ENCODE peak calls at places on chromosomes 16 and 17, in six cellular contexts. K is IMR-90, T is H9, S is mesenchymal stem cell, Q is H1, W is trophoblast cell. M is an unnamed sample.

GRCh38 chr16:62363451-62363850 is 327.2 kb upstream of the CDH8 start:
- DNase-seq in K (no peak), T (peak), S (peak), Q (peak), W (no peak), M (no peak)

GRCh38 chr17:78597923-78598545 is 20.8 kb upstream of the DNAH17 start:
- DNase-seq in K (peak), T (no peak), S (peak), Q (no peak), W (no peak), M (no peak)

GRCh38 chr17:42180411-42180921 is 476 bp downstream of the KCNH4 start:
- DNase-seq in K (no peak), T (peak), S (no peak), Q (no peak), W (no peak), M (no peak)

GRCh38 chr17:63523256-63523869 is at the start of gene KCNH6:
- DNase-seq in K (no peak), T (no peak), S (no peak), Q (no peak), W (no peak), M (no peak)

GRCh38 chr16:78516006-78516405 is 416.6 kb downstream of the WWOX start:
- DNase-seq in K (no peak), T (no peak), S (no peak), Q (no peak), W (no peak), M (no peak)

GRCh38 chr17:82388223-82388921 is 16.8 kb downstream of the UTS2R start:
- DNase-seq in K (no peak), T (no peak), S (no peak), Q (no peak), W (no peak), M (no peak)

GRCh38 chr16:74521691-74522090 is 85.2 kb downstream of the GLG1 start:
- DNase-seq in K (peak), T (no peak), S (peak), Q (no peak), W (no peak), M (no peak)

GRCh38 chr16:22945361-22945760 is 131.4 kb downstream of the HS3ST2 start:
- DNase-seq in K (no peak), T (no peak), S (no peak), Q (no peak), W (no peak), M (no peak)

GRCh38 chr17:37701424-37702020 is 43.3 kb downstream of the HNF1B start:
- DNase-seq in K (no peak), T (peak), S (no peak), Q (no peak), W (no peak), M (no peak)

GRCh38 chr16:3065069-3065741 is at the start of gene IL32:
- DNase-seq in K (peak), T (no peak), S (peak), Q (no peak), W (no peak), M (no peak)

GRCh38 chr17:64780096-64781012 is 118.2 kb upstream of the SMURF2 start:
- DNase-seq in K (no peak), T (peak), S (peak), Q (no peak), W (peak), M (no peak)

GRCh38 chr17:60087882-60088669 is 9.4 kb upstream of the HEATR6 start:
- DNase-seq in K (no peak), T (peak), S (no peak), Q (no peak), W (no peak), M (no peak)

GRCh38 chr16:87931504-87931903 is 4.8 kb downstream of the CA5A start:
- DNase-seq in K (no peak), T (no peak), S (peak), Q (no peak), W (no peak), M (no peak)

GRCh38 chr17:28723159-28723835 is 2.7 kb downstream of the TLCD1 start:
- DNase-seq in K (no peak), T (no peak), S (no peak), Q (no peak), W (no peak), M (no peak)

GRCh38 chr16:68411086-68411485 is 37.2 kb downstream of the SMPD3 start:
- DNase-seq in K (no peak), T (no peak), S (no peak), Q (no peak), W (no peak), M (no peak)

GRCh38 chr16:69105501-69106361 is at the start of gene HAS3:
- DNase-seq in K (peak), T (peak), S (peak), Q (peak), W (peak), M (peak)

GRCh38 chr17:72775237-72775636 is 317.3 kb downstream of the SLC39A11 start:
- DNase-seq in K (no peak), T (no peak), S (no peak), Q (no peak), W (no peak), M (no peak)

GRCh38 chr17:59851431-59852375 is 41.0 kb downstream of the TUBD1 start:
- DNase-seq in K (peak), T (no peak), S (peak), Q (no peak), W (no peak), M (no peak)

GRCh38 chr17:57612202-57613071 is 132.7 kb downstream of the CCDC182 start:
- DNase-seq in K (no peak), T (peak), S (no peak), Q (no peak), W (peak), M (peak)

GRCh38 chr17:12089809-12090384 is 69.2 kb downstream of the MAP2K4 start:
- DNase-seq in K (peak), T (no peak), S (peak), Q (no peak), W (no peak), M (no peak)

GRCh38 chr17:4914009-4914408 is 11.1 kb upstream of the CHRNE start:
- DNase-seq in K (peak), T (no peak), S (no peak), Q (no peak), W (no peak), M (no peak)

GRCh38 chr17:37717627-37718382 is 27.1 kb downstream of the HNF1B start:
- DNase-seq in K (no peak), T (no peak), S (no peak), Q (no peak), W (no peak), M (no peak)

GRCh38 chr16:62149646-62150045 is 113.4 kb upstream of the CDH8 start:
- DNase-seq in K (no peak), T (no peak), S (no peak), Q (no peak), W (no peak), M (no peak)

GRCh38 chr17:45149669-45150603 is 1.7 kb downstream of the HEXIM1 start:
- DNase-seq in K (peak), T (peak), S (peak), Q (no peak), W (peak), M (no peak)

GRCh38 chr17:19897108-19897854 is 29.5 kb upstream of the ULK2 start:
- DNase-seq in K (no peak), T (no peak), S (peak), Q (no peak), W (no peak), M (no peak)

GRCh38 chr16:21722771-21723460 is 59.1 kb downstream of the OTOA start:
- DNase-seq in K (no peak), T (no peak), S (no peak), Q (no peak), W (no peak), M (no peak)

DNA sequence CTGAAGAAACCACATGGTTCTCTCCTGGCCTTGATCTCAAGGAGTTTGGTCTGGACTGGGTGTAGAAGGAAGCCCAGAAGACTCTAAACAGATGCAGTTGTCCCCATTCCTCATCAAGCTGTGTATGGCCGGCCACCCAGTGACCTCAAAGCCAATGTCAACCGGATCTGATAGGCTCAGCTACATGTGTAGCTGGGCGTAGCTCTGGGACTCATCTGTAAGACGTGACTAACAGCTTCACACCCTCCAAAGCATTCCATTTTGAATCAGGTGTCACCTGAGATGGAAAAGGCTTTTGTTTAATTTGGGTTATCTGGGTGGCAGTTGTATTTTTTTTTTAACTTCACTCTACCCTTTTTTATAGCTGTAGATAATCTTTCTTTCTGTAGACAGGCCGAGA is 130.4 kb downstream of the ABCC12 start:
- DNase-seq in K (no peak), T (no peak), S (no peak), Q (no peak), W (no peak), M (no peak)
- H2BK5ac ChIP-seq in K (no peak), T (no peak), S (no peak), Q (no peak), W (no peak), M (no peak)

GRCh38 chr17:17942846-17943245 is 29.4 kb downstream of the TOM1L2 start:
- DNase-seq in K (peak), T (no peak), S (no peak), Q (no peak), W (no peak), M (no peak)

GRCh38 chr17:17944253-17944652 is 27.9 kb downstream of the TOM1L2 start:
- DNase-seq in K (no peak), T (no peak), S (no peak), Q (no peak), W (no peak), M (no peak)

GRCh38 chr17:17941015-17941414 is 31.2 kb downstream of the TOM1L2 start:
- DNase-seq in K (no peak), T (no peak), S (no peak), Q (no peak), W (no peak), M (no peak)

GRCh38 chr17:17944743-17945142 is 27.5 kb downstream of the TOM1L2 start:
- DNase-seq in K (no peak), T (no peak), S (no peak), Q (no peak), W (no peak), M (no peak)

GRCh38 chr17:17943281-17943984 is 28.8 kb downstream of the TOM1L2 start:
- DNase-seq in K (no peak), T (no peak), S (no peak), Q (no peak), W (no peak), M (no peak)
- H2BK5ac ChIP-seq in K (peak), T (no peak), S (no peak), Q (no peak), W (peak), M (no peak)

DNA sequence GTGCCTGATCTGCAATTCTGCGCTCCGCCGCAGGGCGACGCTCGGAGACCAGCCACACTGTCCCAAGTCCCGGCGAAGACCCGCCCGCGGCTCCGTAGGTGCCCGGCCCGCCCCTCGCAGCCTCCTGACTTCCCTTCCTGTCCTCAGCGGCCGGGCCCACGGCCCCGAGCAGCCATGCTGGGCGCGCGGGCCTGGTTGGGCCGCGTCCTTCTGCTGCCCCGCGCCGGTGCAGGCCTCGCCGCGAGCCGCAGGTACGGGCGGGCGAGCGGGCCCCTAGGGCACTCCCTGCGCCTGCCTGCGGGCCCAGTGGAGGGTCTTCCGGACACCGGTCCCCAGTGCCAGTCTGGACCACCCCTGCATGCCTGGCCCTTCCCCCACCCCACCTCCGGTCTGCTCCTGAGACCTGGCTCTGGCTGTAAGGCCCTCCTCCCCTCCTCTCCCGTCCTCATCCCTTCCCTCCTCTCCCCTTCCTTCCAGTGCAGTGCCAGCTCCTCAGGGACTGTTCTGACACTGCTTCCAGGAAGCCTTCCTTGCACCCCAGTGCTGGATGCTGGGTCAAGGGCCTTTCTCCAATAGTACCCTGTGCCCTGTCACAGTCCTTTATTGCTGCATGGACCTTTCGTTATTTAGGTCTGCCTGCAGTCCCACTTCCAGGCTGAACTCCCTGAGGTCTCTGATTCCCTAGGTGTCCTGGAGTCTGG is at the start of gene SPATA20:
- DNase-seq in K (peak), T (peak), S (peak), Q (peak), W (peak), M (peak)
- H2BK5ac ChIP-seq in K (peak), T (no peak), S (no peak), Q (peak), W (peak), M (peak)

DNA sequence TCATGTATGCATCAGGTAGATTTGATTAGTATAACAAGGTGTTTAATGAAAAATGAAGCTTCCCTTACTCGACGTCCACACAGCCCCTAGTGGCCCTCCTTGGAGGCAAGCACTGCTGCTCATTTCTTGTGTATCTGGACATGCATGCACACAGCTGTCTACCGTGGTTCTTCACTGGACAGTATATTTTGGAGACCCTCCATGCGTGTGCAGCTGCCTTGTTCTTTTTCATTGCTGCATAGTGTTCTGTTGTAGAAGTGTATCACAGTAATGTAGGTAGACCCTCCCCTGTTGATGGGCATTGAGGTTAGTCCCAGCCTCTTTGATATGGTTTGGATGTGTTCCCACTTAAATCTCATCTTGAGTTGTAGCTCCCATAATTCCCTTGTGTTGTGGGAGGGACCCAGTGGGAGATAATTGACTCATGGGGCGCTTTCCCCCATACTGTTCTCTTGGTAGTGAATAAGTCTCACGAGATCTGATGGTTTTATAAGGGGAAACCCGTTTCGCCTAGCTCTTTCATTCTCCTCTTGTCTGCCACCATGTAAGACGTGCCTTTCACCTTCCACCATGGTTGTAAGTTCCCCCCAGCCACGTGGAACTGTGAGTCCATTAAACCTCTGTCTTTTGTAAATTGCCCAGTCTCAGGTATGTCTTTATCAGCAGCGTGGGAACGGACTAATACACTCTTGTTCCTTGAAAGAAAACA is 6.3 kb downstream of the CMIP start:
- DNase-seq in K (no peak), T (no peak), S (no peak), Q (no peak), W (no peak), M (no peak)
- H2BK5ac ChIP-seq in K (no peak), T (no peak), S (no peak), Q (peak), W (no peak), M (no peak)

DNA sequence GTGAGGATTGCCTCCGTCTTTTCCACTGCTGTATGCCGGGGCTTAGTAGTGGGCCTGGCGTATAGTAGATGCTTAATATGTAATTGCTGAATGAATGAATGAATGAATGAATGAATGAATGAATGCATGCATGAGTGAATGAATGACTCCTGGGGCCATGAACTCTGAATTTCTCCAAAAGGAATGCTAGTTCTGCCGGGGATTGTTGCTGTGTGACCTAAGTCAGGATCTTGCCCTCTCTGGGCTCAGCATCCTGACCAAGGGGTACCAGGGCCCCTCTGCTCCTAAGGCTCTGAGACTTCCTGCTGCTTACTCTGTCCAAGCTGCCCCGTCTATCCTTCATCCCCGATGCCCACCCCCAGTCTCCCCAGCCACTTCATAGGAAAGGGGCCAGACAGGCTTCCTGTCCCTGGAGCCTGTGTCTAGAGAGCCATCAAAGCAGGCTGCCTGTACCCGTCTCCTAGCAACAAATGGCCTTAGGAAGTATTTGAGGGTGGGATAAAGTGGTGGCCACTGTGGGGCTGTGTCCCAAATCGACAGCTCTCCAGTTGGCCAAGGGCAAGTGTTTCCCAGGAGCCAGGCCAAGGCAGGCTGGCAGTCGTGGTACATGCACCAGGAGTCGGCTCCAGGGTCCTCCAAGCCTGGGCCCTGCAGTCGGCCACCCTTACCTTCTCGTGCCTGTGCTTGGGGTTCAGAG is 11.6 kb upstream of the MPRIP start:
- DNase-seq in K (no peak), T (peak), S (no peak), Q (no peak), W (no peak), M (no peak)
- H2BK5ac ChIP-seq in K (peak), T (no peak), S (no peak), Q (no peak), W (no peak), M (peak)

GRCh38 chr17:69551212-69552010 is 136.9 kb downstream of the MAP2K6 start:
- DNase-seq in K (peak), T (no peak), S (peak), Q (no peak), W (no peak), M (no peak)

GRCh38 chr17:69547230-69547629 is 132.7 kb downstream of the MAP2K6 start:
- DNase-seq in K (no peak), T (no peak), S (no peak), Q (no peak), W (no peak), M (no peak)

GRCh38 chr17:69552986-69553667 is 138.6 kb downstream of the MAP2K6 start:
- DNase-seq in K (no peak), T (no peak), S (no peak), Q (no peak), W (no peak), M (no peak)

GRCh38 chr17:69547947-69548346 is 133.4 kb downstream of the MAP2K6 start:
- DNase-seq in K (no peak), T (no peak), S (no peak), Q (no peak), W (no peak), M (no peak)
- H2BK5ac ChIP-seq in K (no peak), T (no peak), S (no peak), Q (no peak), W (no peak), M (no peak)

DNA sequence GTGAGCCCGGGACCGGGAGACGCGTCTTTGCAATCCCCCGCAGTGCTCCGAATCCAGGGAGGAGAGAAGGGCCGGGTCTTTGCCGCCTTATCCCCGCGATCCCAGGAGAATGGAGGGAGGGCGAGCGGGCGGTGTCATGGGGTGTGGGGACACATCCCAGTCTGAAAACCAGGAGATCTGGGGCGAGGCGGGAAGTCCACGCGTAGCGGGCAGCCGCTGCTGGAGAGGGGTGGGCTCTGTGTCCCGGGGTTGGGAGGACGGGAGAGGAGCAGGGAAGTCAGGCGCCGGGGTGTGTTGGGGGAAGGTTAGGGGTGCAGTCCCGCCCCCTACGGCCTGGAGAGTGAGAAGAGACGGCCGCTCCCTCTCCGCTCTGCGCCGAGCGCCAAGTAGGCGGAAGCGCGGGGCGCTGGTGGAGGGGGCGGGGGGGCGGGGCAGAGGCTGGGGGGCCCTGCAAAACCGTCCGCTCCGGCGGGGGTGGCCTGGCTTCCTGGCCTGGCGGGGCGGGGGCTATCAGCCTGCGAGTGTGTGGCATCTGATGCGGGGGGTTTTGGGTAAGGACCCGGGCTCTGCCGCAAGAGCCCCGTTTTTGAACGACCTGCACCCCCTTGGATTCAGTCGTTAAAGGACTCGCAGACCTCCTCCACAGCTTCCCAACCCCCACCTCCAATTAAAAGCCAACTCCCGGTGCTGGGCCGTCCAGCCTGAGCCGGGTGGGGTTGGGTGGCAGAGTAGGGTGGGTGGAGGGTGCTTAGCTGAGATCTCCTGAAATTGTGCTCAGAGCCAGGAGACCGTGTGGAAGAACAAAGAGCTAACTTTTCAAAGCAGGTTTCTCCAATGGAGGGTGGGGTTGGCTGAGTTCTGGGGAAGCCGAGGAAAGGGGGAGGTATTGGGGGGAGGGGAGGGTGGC is 654 bp downstream of the LASP1 start:
- DNase-seq in K (peak), T (peak), S (peak), Q (no peak), W (no peak), M (no peak)
- H2BK5ac ChIP-seq in K (peak), T (no peak), S (peak), Q (peak), W (peak), M (peak)

GRCh38 chr16:17723735-17724134 is 253.0 kb upstream of the XYLT1 start:
- DNase-seq in K (peak), T (no peak), S (no peak), Q (no peak), W (no peak), M (no peak)
- H2BK5ac ChIP-seq in K (peak), T (no peak), S (no peak), Q (no peak), W (no peak), M (no peak)

GRCh38 chr16:85568519-85568918 is 44.6 kb upstream of the GSE1 start:
- DNase-seq in K (no peak), T (no peak), S (no peak), Q (no peak), W (peak), M (no peak)
- H2BK5ac ChIP-seq in K (no peak), T (no peak), S (no peak), Q (peak), W (no peak), M (peak)

M was measured in neuronal stem cell.